ENCODE peak calls at places on chromosomes 13 and 19, in nine cellular contexts. S, E, O, W, P, T, V, F and U are unnamed samples.
A peak's percentile ranks its signal among the peaks of the same experiment; 100 is the strongest.

GRCh38 chr13:57627663-57628062 is 3.9 kb upstream of the PCDH17 start:
- DNase-seq in W (peak; percentile 41), F (peak; percentile 33), E (no peak), O (no peak), T (no peak), V (peak; percentile 36), P (no peak), S (no peak), U (no peak)

GRCh38 chr19:1465191-1466016 is 13.6 kb downstream of the C19orf25 start:
- DNase-seq in T (no peak), E (no peak), W (no peak), P (no peak), F (peak; percentile 84), O (no peak), S (no peak), V (no peak), U (no peak)

GRCh38 chr19:3282155-3282554 is 57.7 kb downstream of the CELF5 start:
- DNase-seq in P (no peak), E (no peak), T (no peak), V (no peak), F (no peak), S (no peak), W (no peak), O (no peak), U (no peak)

GRCh38 chr13:95317037-95317989 is 16.1 kb upstream of the ABCC4 start:
- DNase-seq in O (no peak), P (no peak), V (peak; percentile 9), S (no peak), W (no peak), E (no peak), T (no peak), F (no peak), U (no peak)

GRCh38 chr13:55554741-55555140 is 1586.0 kb upstream of the PRR20A start:
- DNase-seq in E (no peak), S (no peak), O (no peak), W (no peak), T (no peak), V (no peak), F (no peak), P (no peak), U (no peak)

GRCh38 chr19:57434386-57435061 is 601 bp upstream of the ZNF749 start:
- DNase-seq in V (peak; percentile 52), T (no peak), W (no peak), E (no peak), S (no peak), O (no peak), P (no peak), F (no peak), U (peak; percentile 49)

GRCh38 chr13:84745051-84745551 is 862.8 kb upstream of the SLITRK1 start:
- DNase-seq in T (no peak), W (no peak), O (no peak), F (no peak), E (no peak), P (no peak), S (no peak), V (no peak), U (no peak)

GRCh38 chr19:47464619-47465018 is 7.1 kb downstream of the SLC8A2 start:
- DNase-seq in O (no peak), W (no peak), E (no peak), F (no peak), V (no peak), T (no peak), P (no peak), S (no peak), U (no peak)

GRCh38 chr19:1113278-1113985 is 9.6 kb downstream of the GPX4 start:
- DNase-seq in W (peak; percentile 66), O (peak; percentile 47), E (peak; percentile 47), P (peak; percentile 78), T (peak; percentile 94), V (peak; percentile 97), F (peak; percentile 99), S (peak; percentile 69), U (peak; percentile 99)

GRCh38 chr13:110334256-110334655 is 27.2 kb downstream of the COL4A2 start:
- DNase-seq in W (no peak), E (no peak), O (no peak), F (no peak), S (no peak), P (no peak), T (no peak), V (no peak), U (no peak)